ENCODE peak calls at places on chromosomes 16 and 17, in four cellular contexts. One of them, this sample, is unnamed.

GRCh38 chr17:17305282-17305801 is 2.2 kb downstream of the NT5M start:
- DNase-seq in tibial artery: peak
- DNase-seq in activated CD4-positive, CD25-positive, alpha-beta regulatory T cell treated with anti-CD3 and anti-CD28 coated beads, Interleukin-2, amount 50 U/mL, for 72 hours: peak
- DNase-seq in left ventricle myocardium superior: no peak
- DNase-seq in this sample: no peak

GRCh38 chr17:18319604-18320256 is 4.6 kb downstream of the SMCR8 start:
- DNase-seq in activated CD4-positive, CD25-positive, alpha-beta regulatory T cell treated with anti-CD3 and anti-CD28 coated beads, Interleukin-2, amount 50 U/mL, for 72 hours: no peak
- DNase-seq in left ventricle myocardium superior: no peak
- DNase-seq in tibial artery: no peak
- DNase-seq in this sample: peak

GRCh38 chr17:73342057-73342522 is 30.3 kb upstream of the CDC42EP4 start:
- DNase-seq in left ventricle myocardium superior: peak
- DNase-seq in activated CD4-positive, CD25-positive, alpha-beta regulatory T cell treated with anti-CD3 and anti-CD28 coated beads, Interleukin-2, amount 50 U/mL, for 72 hours: no peak
- DNase-seq in tibial artery: peak
- DNase-seq in this sample: peak

GRCh38 chr16:22699356-22699755 is 114.6 kb upstream of the HS3ST2 start:
- DNase-seq in left ventricle myocardium superior: no peak
- DNase-seq in tibial artery: no peak
- DNase-seq in activated CD4-positive, CD25-positive, alpha-beta regulatory T cell treated with anti-CD3 and anti-CD28 coated beads, Interleukin-2, amount 50 U/mL, for 72 hours: no peak
- DNase-seq in this sample: no peak

GRCh38 chr16:27321013-27321960 is 7.5 kb downstream of the IL4R start:
- DNase-seq in activated CD4-positive, CD25-positive, alpha-beta regulatory T cell treated with anti-CD3 and anti-CD28 coated beads, Interleukin-2, amount 50 U/mL, for 72 hours: no peak
- DNase-seq in left ventricle myocardium superior: no peak
- DNase-seq in tibial artery: no peak
- DNase-seq in this sample: no peak

GRCh38 chr16:86211800-86212199 is 298.5 kb upstream of the FOXF1 start:
- DNase-seq in activated CD4-positive, CD25-positive, alpha-beta regulatory T cell treated with anti-CD3 and anti-CD28 coated beads, Interleukin-2, amount 50 U/mL, for 72 hours: no peak
- DNase-seq in tibial artery: no peak
- DNase-seq in left ventricle myocardium superior: no peak
- DNase-seq in this sample: no peak

GRCh38 chr17:47611372-47612350 is 38.1 kb upstream of the KPNB1 start:
- DNase-seq in tibial artery: no peak
- DNase-seq in activated CD4-positive, CD25-positive, alpha-beta regulatory T cell treated with anti-CD3 and anti-CD28 coated beads, Interleukin-2, amount 50 U/mL, for 72 hours: no peak
- DNase-seq in left ventricle myocardium superior: no peak
- DNase-seq in this sample: no peak

GRCh38 chr16:30924086-30924714 is 828 bp downstream of the FBXL19 start:
- DNase-seq in left ventricle myocardium superior: peak
- DNase-seq in activated CD4-positive, CD25-positive, alpha-beta regulatory T cell treated with anti-CD3 and anti-CD28 coated beads, Interleukin-2, amount 50 U/mL, for 72 hours: no peak
- DNase-seq in tibial artery: peak
- DNase-seq in this sample: no peak

GRCh38 chr16:54718376-54718775 is 212.3 kb upstream of the IRX5 start:
- DNase-seq in activated CD4-positive, CD25-positive, alpha-beta regulatory T cell treated with anti-CD3 and anti-CD28 coated beads, Interleukin-2, amount 50 U/mL, for 72 hours: no peak
- DNase-seq in left ventricle myocardium superior: no peak
- DNase-seq in tibial artery: no peak
- DNase-seq in this sample: no peak

GRCh38 chr17:37067555-37068111 is 118.9 kb downstream of the AATF start:
- DNase-seq in tibial artery: no peak
- DNase-seq in left ventricle myocardium superior: peak
- DNase-seq in activated CD4-positive, CD25-positive, alpha-beta regulatory T cell treated with anti-CD3 and anti-CD28 coated beads, Interleukin-2, amount 50 U/mL, for 72 hours: no peak
- DNase-seq in this sample: no peak

GRCh38 chr16:28188085-28188916 is 23.5 kb downstream of the XPO6 start:
- DNase-seq in tibial artery: no peak
- DNase-seq in activated CD4-positive, CD25-positive, alpha-beta regulatory T cell treated with anti-CD3 and anti-CD28 coated beads, Interleukin-2, amount 50 U/mL, for 72 hours: no peak
- DNase-seq in left ventricle myocardium superior: no peak
- DNase-seq in this sample: no peak

GRCh38 chr16:4056161-4057105 is 59.8 kb downstream of the ADCY9 start:
- DNase-seq in tibial artery: no peak
- DNase-seq in activated CD4-positive, CD25-positive, alpha-beta regulatory T cell treated with anti-CD3 and anti-CD28 coated beads, Interleukin-2, amount 50 U/mL, for 72 hours: no peak
- DNase-seq in left ventricle myocardium superior: no peak
- DNase-seq in this sample: no peak

GRCh38 chr16:9906218-9906617 is 276.0 kb downstream of the GRIN2A start:
- DNase-seq in activated CD4-positive, CD25-positive, alpha-beta regulatory T cell treated with anti-CD3 and anti-CD28 coated beads, Interleukin-2, amount 50 U/mL, for 72 hours: no peak
- DNase-seq in left ventricle myocardium superior: no peak
- DNase-seq in tibial artery: no peak
- DNase-seq in this sample: no peak

GRCh38 chr16:11078812-11079459 is 134.6 kb downstream of the CLEC16A start:
- DNase-seq in left ventricle myocardium superior: no peak
- DNase-seq in activated CD4-positive, CD25-positive, alpha-beta regulatory T cell treated with anti-CD3 and anti-CD28 coated beads, Interleukin-2, amount 50 U/mL, for 72 hours: no peak
- DNase-seq in tibial artery: peak
- DNase-seq in this sample: no peak

GRCh38 chr17:29929006-29929543 is 953 bp downstream of the SSH2 start:
- DNase-seq in left ventricle myocardium superior: no peak
- DNase-seq in tibial artery: no peak
- DNase-seq in activated CD4-positive, CD25-positive, alpha-beta regulatory T cell treated with anti-CD3 and anti-CD28 coated beads, Interleukin-2, amount 50 U/mL, for 72 hours: no peak
- DNase-seq in this sample: peak

GRCh38 chr16:56985288-56985961 is 3.9 kb upstream of the NLRC5 start:
- DNase-seq in tibial artery: peak
- DNase-seq in left ventricle myocardium superior: peak
- DNase-seq in activated CD4-positive, CD25-positive, alpha-beta regulatory T cell treated with anti-CD3 and anti-CD28 coated beads, Interleukin-2, amount 50 U/mL, for 72 hours: no peak
- DNase-seq in this sample: peak

GRCh38 chr16:64132686-64133085 is 989.2 kb downstream of the CDH11 start:
- DNase-seq in left ventricle myocardium superior: peak
- DNase-seq in tibial artery: no peak
- DNase-seq in activated CD4-positive, CD25-positive, alpha-beta regulatory T cell treated with anti-CD3 and anti-CD28 coated beads, Interleukin-2, amount 50 U/mL, for 72 hours: no peak
- DNase-seq in this sample: no peak

GRCh38 chr16:50396770-50397525 is 28.2 kb upstream of the BRD7 start:
- DNase-seq in tibial artery: no peak
- DNase-seq in left ventricle myocardium superior: no peak
- DNase-seq in activated CD4-positive, CD25-positive, alpha-beta regulatory T cell treated with anti-CD3 and anti-CD28 coated beads, Interleukin-2, amount 50 U/mL, for 72 hours: no peak
- DNase-seq in this sample: no peak

GRCh38 chr17:71530227-71530626 is 590.6 kb upstream of the SOX9 start:
- DNase-seq in tibial artery: no peak
- DNase-seq in activated CD4-positive, CD25-positive, alpha-beta regulatory T cell treated with anti-CD3 and anti-CD28 coated beads, Interleukin-2, amount 50 U/mL, for 72 hours: no peak
- DNase-seq in left ventricle myocardium superior: no peak
- DNase-seq in this sample: no peak

GRCh38 chr17:78959803-78960202 is 19.9 kb downstream of the LGALS3BP start:
- DNase-seq in left ventricle myocardium superior: no peak
- DNase-seq in activated CD4-positive, CD25-positive, alpha-beta regulatory T cell treated with anti-CD3 and anti-CD28 coated beads, Interleukin-2, amount 50 U/mL, for 72 hours: no peak
- DNase-seq in tibial artery: no peak
- DNase-seq in this sample: no peak

GRCh38 chr16:83954577-83955016 is 1.6 kb downstream of the OSGIN1 start:
- DNase-seq in left ventricle myocardium superior: no peak
- DNase-seq in tibial artery: peak
- DNase-seq in activated CD4-positive, CD25-positive, alpha-beta regulatory T cell treated with anti-CD3 and anti-CD28 coated beads, Interleukin-2, amount 50 U/mL, for 72 hours: no peak
- DNase-seq in this sample: no peak

GRCh38 chr16:53007095-53007494 is 45.6 kb downstream of the CHD9NB start:
- DNase-seq in tibial artery: no peak
- DNase-seq in activated CD4-positive, CD25-positive, alpha-beta regulatory T cell treated with anti-CD3 and anti-CD28 coated beads, Interleukin-2, amount 50 U/mL, for 72 hours: no peak
- DNase-seq in left ventricle myocardium superior: no peak
- DNase-seq in this sample: no peak